ENCODE peak calls at places on chromosomes 13 and 19, in seven cellular contexts. E, H, L, U, K, T and Q are unnamed samples.

GRCh38 chr19:16571283-16571682 is 932 bp downstream of the SLC35E1 start:
- DNase-seq in U (no peak), H (no peak), K (no peak), L (no peak), T (peak), E (no peak), Q (no peak)

GRCh38 chr13:48626726-48627451 is 26.8 kb upstream of the CYSLTR2 start:
- DNase-seq in E (no peak), T (no peak), H (no peak), K (no peak), L (no peak), U (no peak), Q (no peak)

GRCh38 chr13:32033744-32034143 is 2.2 kb downstream of the FRY start:
- DNase-seq in T (no peak), K (no peak), E (no peak), L (no peak), H (no peak), U (no peak), Q (no peak)

GRCh38 chr19:11014403-11014911 is 53.6 kb downstream of the SMARCA4 start:
- DNase-seq in E (no peak), L (no peak), K (no peak), U (no peak), H (no peak), T (no peak), Q (no peak)

GRCh38 chr19:10655457-10656312 is 1.5 kb downstream of the ILF3 start:
- DNase-seq in L (no peak), K (no peak), U (peak), H (no peak), E (no peak), T (peak), Q (no peak)

GRCh38 chr13:27559714-27560113 is 60.6 kb downstream of the LNX2 start:
- DNase-seq in E (no peak), U (no peak), T (no peak), L (no peak), K (no peak), H (no peak), Q (no peak)

GRCh38 chr13:40352385-40352778 is 314.1 kb downstream of the FOXO1 start:
- DNase-seq in T (peak), K (no peak), H (no peak), U (no peak), L (peak), E (peak), Q (no peak)

GRCh38 chr13:19910336-19911072 is 47.1 kb upstream of the ZMYM5 start:
- DNase-seq in H (no peak), K (no peak), T (peak), E (no peak), L (no peak), U (peak), Q (peak)

GRCh38 chr13:70505809-70506208 is 397.6 kb upstream of the KLHL1 start:
- DNase-seq in L (no peak), E (no peak), H (no peak), K (no peak), U (no peak), T (no peak), Q (no peak)

GRCh38 chr19:43784251-43784980 is 3.6 kb upstream of the KCNN4 start:
- DNase-seq in H (no peak), T (peak), L (no peak), E (peak), K (peak), U (peak), Q (no peak)

GRCh38 chr13:30882996-30883766 is 22.9 kb upstream of the MEDAG start:
- DNase-seq in L (no peak), H (peak), T (no peak), E (no peak), U (no peak), K (no peak), Q (no peak)

GRCh38 chr13:30880151-30880551 is 25.9 kb upstream of the MEDAG start:
- DNase-seq in U (no peak), E (no peak), T (no peak), K (no peak), H (peak), L (no peak), Q (no peak)

GRCh38 chr13:30881191-30881651 is 24.9 kb upstream of the MEDAG start:
- DNase-seq in L (no peak), H (peak), U (no peak), T (peak), E (peak), K (no peak), Q (no peak)

GRCh38 chr13:30880756-30881155 is 25.3 kb upstream of the MEDAG start:
- DNase-seq in H (peak), E (no peak), L (no peak), U (peak), T (peak), K (no peak), Q (no peak)

DNA sequence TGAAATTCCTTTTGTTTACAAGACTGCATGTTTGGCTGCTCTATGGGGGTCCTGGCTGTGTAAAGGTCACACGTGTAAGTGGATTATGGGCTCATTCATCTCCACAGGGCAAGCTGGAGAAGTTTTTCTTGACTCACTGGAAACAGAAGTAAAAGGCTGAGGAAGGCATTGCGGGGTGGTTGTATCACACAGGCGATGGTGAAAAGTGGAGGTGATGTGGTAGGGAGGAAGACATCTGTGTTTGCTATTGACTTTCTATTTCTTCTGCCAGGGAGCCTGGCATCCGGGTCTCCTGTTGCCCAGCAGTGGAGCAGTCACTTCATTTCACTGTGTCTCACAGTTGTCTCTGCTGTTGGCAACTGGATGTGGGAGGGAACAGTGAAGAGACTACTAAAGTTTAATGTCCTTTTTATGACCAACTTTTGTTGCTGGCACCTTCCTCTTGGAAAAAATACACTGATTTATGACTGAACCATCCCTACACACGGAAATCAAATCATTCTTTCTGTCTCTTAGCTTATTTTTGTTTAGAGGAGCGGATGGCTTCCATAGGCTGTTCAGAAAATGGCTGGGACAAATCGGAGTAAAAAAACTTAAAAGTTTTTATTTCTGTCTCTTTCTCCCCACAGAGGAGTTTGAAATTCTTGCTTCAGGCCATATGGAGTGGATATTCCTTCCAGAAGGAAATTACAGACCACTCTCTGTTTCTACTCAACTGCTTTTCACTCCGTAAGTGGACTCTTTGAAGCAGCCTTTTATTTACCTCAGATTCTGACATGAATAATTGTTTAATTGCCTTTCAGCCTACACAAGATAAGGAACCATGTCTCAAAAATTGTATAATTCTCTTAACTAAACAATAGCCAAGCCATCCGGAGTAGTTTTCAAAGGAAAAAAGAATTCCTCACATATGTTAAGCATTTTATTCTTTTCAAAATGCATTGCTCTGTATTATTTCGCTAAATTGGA is 23.9 kb upstream of the MEDAG start:
- DNase-seq in T (no peak), L (no peak), H (peak), K (no peak), U (no peak), E (no peak), Q (no peak)
- TF ChIP-seq CTCF in T (no peak), L (no peak), H (no peak), K (no peak), U (no peak), E (no peak), Q (no peak)

GRCh38 chr19:48123907-48124675 is 13.5 kb upstream of the PLA2G4C start:
- DNase-seq in L (no peak), K (no peak), H (no peak), E (no peak), T (no peak), U (peak), Q (peak)
- TF ChIP-seq CTCF in L (no peak), K (no peak), H (no peak), E (no peak), T (no peak), U (no peak), Q (peak)

DNA sequence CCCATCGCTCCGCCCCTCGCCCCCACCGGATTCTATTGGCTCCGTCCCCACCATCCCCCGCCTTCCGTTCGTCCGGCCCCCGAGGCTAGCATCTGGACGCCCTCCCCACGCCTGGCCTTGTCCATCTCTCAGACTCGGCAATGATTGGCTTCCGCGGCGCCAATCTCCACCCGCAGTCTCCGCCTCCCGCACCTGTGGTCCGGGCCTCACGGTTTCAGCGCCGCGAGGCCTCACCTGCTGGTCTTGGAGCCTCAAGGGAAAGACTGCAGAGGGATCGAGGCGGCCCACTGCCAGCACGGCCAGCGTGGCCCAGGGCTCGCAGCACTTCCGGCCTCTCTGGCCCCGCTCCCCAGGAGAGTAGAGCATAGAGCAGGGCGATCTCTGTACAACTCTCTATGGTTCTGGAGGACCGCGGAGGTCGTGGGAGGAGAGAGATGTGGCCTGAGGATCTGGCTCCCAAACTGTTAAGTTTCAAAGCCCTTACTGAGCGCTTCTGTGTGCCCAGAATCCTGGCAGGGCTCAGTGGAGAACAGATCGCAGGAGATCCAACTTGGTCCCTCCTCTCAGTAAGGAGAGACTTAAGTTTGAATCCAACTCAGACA is at the start of gene ERCC1:
- DNase-seq in E (peak), U (peak), H (no peak), L (peak), K (peak), T (no peak), Q (peak)
- TF ChIP-seq CTCF in E (no peak), U (no peak), H (no peak), L (no peak), K (no peak), T (no peak), Q (no peak)

DNA sequence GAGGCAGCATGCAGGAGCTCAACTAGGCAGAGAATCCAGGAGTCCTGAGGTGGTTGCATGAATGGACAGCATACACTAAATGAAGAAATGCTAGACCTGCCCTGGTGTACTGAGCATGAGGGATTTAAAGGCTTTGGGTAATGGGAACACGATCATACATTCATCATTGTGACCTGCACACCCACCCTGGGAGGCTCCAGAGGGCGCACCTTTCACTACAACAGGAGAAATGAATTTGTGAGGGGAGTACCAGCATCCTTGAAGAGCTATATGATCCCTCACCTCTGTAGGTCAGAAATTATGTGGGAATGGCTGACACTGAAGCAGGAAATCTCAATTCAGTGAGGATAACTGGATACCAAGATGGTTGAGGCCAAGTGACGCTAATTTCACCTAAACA is 8.9 kb downstream of the KLK2 start:
- DNase-seq in K (no peak), E (no peak), L (no peak), H (no peak), T (no peak), U (no peak), Q (no peak)
- TF ChIP-seq CTCF in K (no peak), E (no peak), L (no peak), H (no peak), T (no peak), U (no peak), Q (peak)

DNA sequence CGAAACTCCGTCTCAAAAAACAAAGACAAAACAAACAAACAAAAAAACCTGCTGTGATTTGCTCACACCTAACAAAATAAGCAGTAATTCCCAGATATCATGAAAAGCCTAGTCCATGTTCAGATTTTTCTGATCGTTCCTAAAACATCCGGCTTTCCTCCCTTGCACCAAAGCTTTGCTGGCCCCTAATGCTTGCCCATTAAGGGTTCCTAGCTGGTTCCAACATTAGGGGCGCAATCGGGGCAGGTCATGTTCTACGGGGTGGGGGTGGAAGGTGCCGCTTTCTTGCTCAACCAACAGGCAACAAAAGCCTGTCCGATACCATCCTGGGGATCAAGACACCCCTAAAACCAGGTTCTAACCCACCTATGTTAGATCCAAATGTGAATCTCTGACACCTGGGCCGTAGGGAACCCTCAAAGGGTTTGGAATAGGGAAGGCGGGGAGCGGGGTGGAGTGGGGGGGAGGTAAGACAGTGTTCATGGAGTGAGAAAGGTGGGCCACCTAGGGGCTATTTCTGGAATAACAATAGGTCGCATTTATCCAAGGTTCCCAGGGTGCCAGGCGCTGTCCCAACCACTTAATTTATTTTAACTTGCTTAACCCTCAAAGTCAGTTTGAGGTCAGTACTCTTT is 25.3 kb upstream of the FXYD3 start:
- DNase-seq in L (peak), T (peak), E (peak), H (no peak), K (peak), U (peak), Q (no peak)
- TF ChIP-seq CTCF in L (peak), T (peak), E (peak), H (no peak), K (no peak), U (peak), Q (peak)

DNA sequence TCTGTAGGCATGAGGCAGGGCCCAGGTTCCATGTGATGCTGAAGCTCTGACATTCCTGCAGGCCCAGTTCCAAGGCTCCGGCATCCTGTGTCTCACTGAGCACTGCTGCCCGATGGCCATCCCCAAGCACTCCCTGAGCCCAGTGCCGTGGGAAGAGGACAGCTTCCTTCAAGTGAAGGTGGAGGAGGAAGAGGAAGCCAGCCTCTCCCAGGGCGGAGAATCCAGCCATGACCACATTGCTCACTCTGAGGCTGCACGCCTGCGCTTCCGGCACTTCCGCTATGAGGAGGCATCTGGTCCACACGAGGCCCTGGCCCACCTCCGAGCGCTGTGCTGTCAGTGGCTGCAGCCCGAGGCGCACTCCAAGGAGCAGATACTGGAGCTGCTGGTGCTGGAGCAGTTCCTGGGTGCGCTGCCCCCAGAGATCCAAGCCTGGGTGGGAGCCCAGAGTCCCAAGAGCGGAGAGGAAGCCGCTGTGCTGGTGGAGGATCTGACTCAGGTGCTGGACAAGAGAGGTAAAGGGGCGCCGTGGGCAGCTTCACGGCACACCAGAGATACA is 8.0 kb downstream of the ZSCAN22 start:
- DNase-seq in T (no peak), U (no peak), H (no peak), E (no peak), L (no peak), K (no peak), Q (no peak)
- TF ChIP-seq CTCF in T (no peak), U (no peak), H (no peak), E (no peak), L (no peak), K (no peak), Q (no peak)